ENCODE peak calls at places on chromosome 3, in seven cellular contexts. Q is SK-N-SH, R is A549, H is GM23338, T is HepG2, B is K562, C is GM12878. W is an unnamed sample.

GRCh38 chr3:111285691-111286090 is 214.1 kb downstream of the NECTIN3 start:
- DNase-seq in B (no peak), H (no peak), T (no peak), R (no peak), Q (peak; percentile 3), C (no peak), W (no peak)

GRCh38 chr3:24682141-24682547 is 187.5 kb upstream of the THRB start:
- DNase-seq in Q (no peak), B (no peak), T (no peak), R (no peak), H (no peak), C (no peak), W (no peak)

GRCh38 chr3:132730891-132731580 is 8.8 kb upstream of the NPHP3 start:
- DNase-seq in T (peak; percentile 33), Q (peak; percentile 46), B (no peak), H (peak; percentile 80), C (no peak), R (peak; percentile 39), W (no peak)

GRCh38 chr3:130897316-130897715 is 3.4 kb downstream of the ATP2C1 start:
- DNase-seq in B (no peak), H (peak; percentile 14), Q (no peak), T (no peak), R (no peak), C (no peak), W (no peak)

GRCh38 chr3:140203510-140203909 is 268.5 kb downstream of the CLSTN2 start:
- DNase-seq in T (no peak), Q (no peak), R (no peak), H (peak; percentile 26), C (no peak), B (no peak), W (no peak)

GRCh38 chr3:12875857-12876451 is 34.6 kb upstream of the RPL32 start:
- DNase-seq in Q (peak; percentile 93), B (peak; percentile 93), R (no peak), H (peak; percentile 91), C (no peak), T (no peak), W (no peak)

GRCh38 chr3:29488922-29489321 is 208.1 kb downstream of the RBMS3 start:
- DNase-seq in Q (no peak), C (no peak), H (no peak), B (no peak), T (no peak), R (no peak), W (no peak)

GRCh38 chr3:155496206-155496605 is 202.7 kb upstream of the STRIT1 start:
- DNase-seq in B (no peak), T (no peak), H (no peak), C (no peak), R (no peak), Q (no peak), W (no peak)

GRCh38 chr3:35639251-35640185 is at the start of gene ARPP21:
- DNase-seq in Q (peak; percentile 86), R (peak; percentile 46), B (no peak), T (no peak), C (no peak), H (peak; percentile 57), W (no peak)

GRCh38 chr3:38644016-38644661 is 5.3 kb downstream of the SCN5A start:
- DNase-seq in T (no peak), R (no peak), C (no peak), H (no peak), Q (peak; percentile 12), B (no peak), W (no peak)

GRCh38 chr3:129829640-129830039 is 63.9 kb downstream of the TMCC1 start:
- DNase-seq in R (peak; percentile 87), Q (peak; percentile 36), H (peak; percentile 76), T (peak; percentile 83), B (no peak), C (no peak), W (peak; percentile 42)

GRCh38 chr3:56971261-56971660 is 89.2 kb upstream of the SPATA12 start:
- DNase-seq in B (no peak), Q (no peak), H (no peak), R (no peak), C (no peak), T (no peak), W (no peak)

GRCh38 chr3:50392101-50392715 is 32.9 kb upstream of the TMEM115 start:
- DNase-seq in B (peak; percentile 24), T (no peak), Q (no peak), H (no peak), C (no peak), R (no peak), W (no peak)

GRCh38 chr3:50395070-50395860 is 35.9 kb upstream of the TMEM115 start:
- DNase-seq in R (no peak), Q (no peak), C (no peak), H (no peak), T (no peak), B (no peak), W (no peak)

GRCh38 chr3:50401973-50402372 is 42.7 kb upstream of the TMEM115 start:
- DNase-seq in B (no peak), T (no peak), R (no peak), C (no peak), Q (no peak), H (no peak), W (no peak)

GRCh38 chr3:50390523-50391177 is 31.3 kb upstream of the TMEM115 start:
- DNase-seq in H (no peak), T (no peak), B (peak; percentile 28), R (no peak), C (no peak), Q (peak; percentile 90), W (no peak)

DNA sequence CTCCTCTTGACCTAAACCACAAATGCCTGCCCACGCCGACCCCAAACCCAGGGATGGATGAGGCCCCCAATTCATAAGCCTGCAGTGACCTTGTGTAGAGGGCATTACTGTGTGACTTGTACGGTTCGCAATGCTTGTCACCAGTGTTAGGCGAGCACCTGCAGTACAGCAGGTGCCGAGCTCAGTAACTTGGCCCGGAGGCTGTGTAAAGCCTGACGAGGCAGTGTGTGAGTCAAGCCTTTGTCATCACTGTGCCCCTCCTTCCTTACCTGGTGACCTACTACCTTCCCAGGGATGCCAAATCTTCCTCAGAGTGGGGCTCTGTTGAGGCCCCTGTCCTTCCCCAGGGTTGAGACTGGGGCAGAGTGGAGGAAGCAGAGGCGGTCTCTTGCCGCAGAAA is 37.2 kb upstream of the TMEM115 start:
- DNase-seq in C (no peak), T (no peak), R (no peak), H (no peak), B (no peak), Q (no peak), W (no peak)
- TF ChIP-seq REST in C (no peak), T (no peak), R (no peak), H (no peak), B (no peak), Q (no peak), W (no peak)

GRCh38 chr3:20072422-20072821 is 32.2 kb downstream of the KAT2B start:
- DNase-seq in H (no peak), R (no peak), C (no peak), Q (no peak), B (no peak), T (peak; percentile 8), W (no peak)

GRCh38 chr3:20073683-20074082 is 33.4 kb downstream of the KAT2B start:
- DNase-seq in H (peak; percentile 16), Q (no peak), T (no peak), B (no peak), R (no peak), C (no peak), W (no peak)

GRCh38 chr3:20069178-20069532 is 28.9 kb downstream of the KAT2B start:
- DNase-seq in C (no peak), B (no peak), H (peak; percentile 59), R (no peak), T (no peak), Q (no peak), W (no peak)

GRCh38 chr3:20073068-20073467 is 32.8 kb downstream of the KAT2B start:
- DNase-seq in H (no peak), Q (no peak), T (no peak), R (no peak), C (no peak), B (no peak), W (no peak)

DNA sequence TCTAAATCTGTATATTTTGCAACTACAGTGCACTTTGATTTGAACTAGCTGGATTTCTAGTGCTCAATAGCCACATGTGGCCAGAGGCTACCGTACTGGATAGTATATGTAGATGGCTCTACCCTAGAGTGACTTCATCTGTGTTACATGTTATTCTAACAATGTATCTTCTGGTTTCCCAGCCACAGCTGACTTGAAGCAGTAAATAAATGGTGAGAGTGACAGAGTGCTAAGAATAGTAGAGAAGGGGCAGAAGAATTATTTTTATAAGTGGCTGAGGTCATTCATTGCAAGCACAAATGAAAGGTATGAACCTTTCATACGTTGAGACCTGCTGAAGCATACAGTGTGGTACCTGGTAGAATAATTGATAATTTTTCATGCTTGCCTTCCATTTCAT is 30.9 kb downstream of the KAT2B start:
- DNase-seq in T (no peak), C (no peak), R (no peak), H (no peak), Q (no peak), B (no peak), W (no peak)
- TF ChIP-seq CTCF in T (no peak), C (no peak), R (no peak), H (no peak), Q (no peak), B (no peak), W (no peak)

DNA sequence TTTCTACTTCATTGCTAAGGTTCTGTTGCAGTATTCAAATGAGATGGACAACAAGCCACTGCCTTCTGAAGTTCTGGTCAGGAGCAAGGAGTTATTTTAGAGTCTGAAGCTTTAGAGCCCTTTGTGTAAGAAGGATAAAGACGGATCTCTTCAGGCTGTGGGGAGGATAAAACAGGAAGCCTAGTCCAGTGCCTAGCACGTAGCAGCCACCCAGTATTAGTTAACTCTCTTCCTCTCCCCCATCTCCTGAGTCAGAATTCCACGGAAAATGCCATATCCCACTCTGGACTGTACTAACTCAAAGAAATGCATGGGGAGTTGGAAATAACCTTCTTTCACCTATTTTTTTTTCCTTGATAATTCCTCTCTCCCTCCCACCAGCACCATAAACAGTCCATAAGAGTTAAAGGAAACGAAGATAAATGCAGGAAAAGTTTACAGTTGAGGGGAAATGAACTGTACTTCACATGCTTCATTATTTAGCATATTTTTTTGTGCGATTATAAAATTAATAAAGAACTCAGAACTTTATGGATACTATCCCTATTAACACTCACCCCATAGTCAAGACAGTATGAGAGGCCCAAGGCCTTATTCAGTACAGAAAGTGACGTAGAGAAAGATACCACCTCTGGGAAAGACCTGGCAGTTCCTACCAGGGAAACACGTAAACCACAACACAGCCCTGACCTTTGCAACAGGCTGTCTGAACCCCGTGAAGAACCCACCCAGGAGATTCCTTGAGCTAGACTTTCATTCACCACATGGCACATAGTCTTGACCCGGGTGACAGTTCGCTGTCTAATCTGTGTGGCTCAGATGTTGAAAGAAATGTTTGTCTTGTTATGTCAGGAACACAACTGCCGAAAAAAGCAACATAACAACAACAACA is 9.2 kb downstream of the IGF2BP2 start:
- DNase-seq in Q (no peak), R (no peak), B (no peak), T (no peak), H (peak; percentile 42), C (no peak), W (no peak)
- H3K4me3 ChIP-seq in Q (no peak overlapping the region), R (no peak overlapping the region), B (peak overlapping the region; percentile 10), T (no peak overlapping the region), H (peak overlapping the region; percentile 10), C (no peak overlapping the region), W (peak overlapping the region; percentile 41)

DNA sequence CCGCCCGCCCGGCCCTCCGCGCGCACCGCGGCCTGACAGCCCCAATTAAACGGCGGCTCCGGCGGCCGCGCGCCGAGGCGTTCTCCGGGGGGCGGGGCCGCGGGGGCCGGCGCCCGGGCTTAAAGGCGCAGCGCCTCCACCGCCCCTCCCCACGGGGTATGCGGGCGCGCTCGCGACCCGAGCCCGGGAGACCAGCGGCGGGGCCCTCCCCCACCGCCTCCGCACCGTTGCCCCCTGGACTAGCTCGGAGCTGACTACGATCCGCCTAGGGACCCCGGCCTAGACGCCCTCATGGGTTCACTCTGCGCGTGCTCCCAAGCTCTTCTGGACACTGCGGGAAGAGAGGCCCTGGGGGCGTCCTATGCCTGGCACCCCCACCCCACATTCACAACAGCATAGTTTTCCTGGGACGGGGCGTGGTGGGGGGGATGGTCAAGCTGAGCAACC is at the start of gene DUSP7:
- DNase-seq in T (no peak), C (no peak), R (peak; percentile 48), B (peak; percentile 70), Q (peak; percentile 88), H (peak; percentile 72), W (no peak)
- TF ChIP-seq REST in T (no peak), C (no peak), R (no peak), B (no peak), Q (no peak), H (no peak), W (no peak)